ENCODE peak calls at places on chromosomes 12 and 14, in four cellular contexts. Q is dorsolateral prefrontal cortex, L is gastrocnemius medialis, T is HCT116. H is an unnamed sample.

GRCh38 chr14:59055439-59056045 is 132.9 kb upstream of the DAAM1 start:
- DNase-seq in T (peak; percentile 13), L (no peak), Q (no peak), H (no peak)

GRCh38 chr12:52004042-52004648 is 2.6 kb upstream of the TAMALIN start:
- DNase-seq in T (no peak), L (peak; percentile 39), Q (no peak), H (no peak)

GRCh38 chr12:57127101-57127709 is 1.1 kb upstream of the LRP1 start:
- DNase-seq in Q (no peak), L (peak; percentile 67), T (peak; percentile 68), H (peak; percentile 67)

GRCh38 chr12:64609543-64610091 is 678 bp upstream of the RASSF3 start:
- DNase-seq in Q (no peak), L (no peak), T (no peak), H (no peak)

GRCh38 chr12:132610051-132610759 is at the start of gene LRCOL1:
- DNase-seq in Q (no peak), T (no peak), L (no peak), H (no peak)

GRCh38 chr12:56143870-56144269 is 8.5 kb upstream of the MYL6B start:
- DNase-seq in T (no peak), L (no peak), Q (no peak), H (no peak)

GRCh38 chr12:1311145-1311544 is 283.2 kb downstream of the FBXL14 start:
- DNase-seq in L (no peak), Q (no peak), T (no peak), H (no peak)

GRCh38 chr12:109892748-109893147 is 7.3 kb upstream of the TCHP start:
- DNase-seq in Q (no peak), T (no peak), L (no peak), H (no peak)

GRCh38 chr12:56991319-56991906 is 14.9 kb downstream of the ZBTB39 start:
- DNase-seq in Q (no peak), L (peak; percentile 42), T (no peak), H (no peak)

GRCh38 chr14:74974364-74975058 is 19.1 kb upstream of the PGF start:
- DNase-seq in T (no peak), L (peak; percentile 54), Q (no peak), H (no peak)

GRCh38 chr12:120497524-120498150 is 1.7 kb downstream of the DYNLL1 start:
- DNase-seq in Q (no peak), T (no peak), L (no peak), H (no peak)

GRCh38 chr12:51901121-51901812 is 6.0 kb upstream of the ACVRL1 start:
- DNase-seq in T (no peak), L (no peak), Q (no peak), H (no peak)

GRCh38 chr12:121001841-121002483 is 14.3 kb downstream of the C12orf43 start:
- DNase-seq in L (no peak), Q (no peak), T (no peak), H (no peak)

GRCh38 chr12:8780389-8780788 is 42.0 kb upstream of the A2ML1 start:
- DNase-seq in L (no peak), T (peak; percentile 18), Q (no peak), H (no peak)
- TF ChIP-seq CTCF in L (no peak), T (peak; percentile 43), Q (peak; percentile 53), H (peak; percentile 32)

DNA sequence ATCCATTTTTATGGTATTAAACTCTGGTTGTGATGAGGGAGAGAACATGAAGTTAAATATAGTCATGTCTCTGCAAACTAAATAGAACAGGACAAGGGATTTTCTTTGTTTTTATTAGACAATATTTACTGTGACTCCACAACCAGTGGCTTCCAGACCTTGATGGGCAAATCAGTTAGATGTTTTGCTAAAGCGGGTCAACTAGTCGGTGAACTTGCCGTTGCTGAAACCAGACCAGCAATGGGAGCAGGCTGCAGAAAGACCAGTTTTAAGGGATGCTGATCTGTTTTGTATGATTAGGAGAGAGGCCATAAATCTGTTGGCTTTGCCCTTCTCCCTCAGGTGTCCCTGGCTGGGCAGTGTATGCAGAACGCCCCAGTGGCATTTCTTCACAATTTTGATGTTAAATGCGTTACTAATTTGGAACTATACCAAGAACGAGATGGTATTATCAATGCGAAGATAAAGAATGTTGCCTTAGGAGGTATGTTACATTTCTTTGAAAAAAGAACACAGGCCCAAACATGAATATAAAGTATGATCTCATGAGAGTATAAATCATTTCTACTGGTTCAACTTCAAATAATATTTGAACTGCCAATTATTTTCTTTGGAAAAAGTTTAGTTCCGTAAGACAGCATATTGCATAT is 19.4 kb downstream of the TCTN2 start:
- DNase-seq in T (no peak), Q (no peak), L (no peak), H (no peak)
- TF ChIP-seq CTCF in T (no peak), Q (no peak), L (no peak), H (no peak)

DNA sequence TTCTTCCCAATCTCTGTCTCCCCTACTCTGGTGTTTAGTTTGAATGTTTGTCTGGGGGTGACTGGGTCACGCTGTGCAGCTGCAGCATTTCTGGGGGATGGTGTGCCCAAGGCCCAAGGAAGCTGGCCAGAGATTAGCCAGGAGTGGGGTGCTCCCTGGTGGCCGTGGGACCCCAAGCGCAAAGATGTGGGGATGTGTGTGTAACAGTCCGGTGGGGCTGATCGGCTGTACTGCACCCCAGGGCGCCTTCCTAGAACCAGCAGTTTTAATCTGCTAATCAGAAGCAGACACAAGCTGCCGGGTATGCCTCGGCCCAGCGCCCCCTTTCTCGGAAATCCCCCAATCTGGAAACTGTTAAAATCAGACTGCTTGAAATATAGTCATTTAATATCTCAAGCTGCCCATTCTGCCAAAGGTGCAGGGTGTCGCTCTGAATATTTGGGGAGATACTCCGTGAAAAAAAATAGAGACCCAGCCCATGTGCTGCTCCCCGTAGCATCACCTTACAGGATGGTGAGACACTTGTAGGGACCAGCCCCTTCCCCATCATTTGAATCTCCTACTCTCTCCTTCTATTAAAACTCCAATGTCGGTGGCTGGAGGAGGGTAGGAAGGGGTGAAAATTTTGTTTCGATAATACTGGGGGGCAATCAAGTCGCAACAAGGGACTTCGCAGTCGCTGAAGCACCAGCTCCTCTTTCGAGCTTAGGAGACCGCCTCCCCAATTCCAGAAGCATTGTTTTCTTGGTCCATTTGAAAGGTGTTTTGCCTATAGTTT is 4.3 kb downstream of the HOXC9 start:
- DNase-seq in T (no peak), L (no peak), Q (no peak), H (no peak)
- TF ChIP-seq CTCF in T (peak; percentile 9), L (no peak), Q (no peak), H (no peak)

DNA sequence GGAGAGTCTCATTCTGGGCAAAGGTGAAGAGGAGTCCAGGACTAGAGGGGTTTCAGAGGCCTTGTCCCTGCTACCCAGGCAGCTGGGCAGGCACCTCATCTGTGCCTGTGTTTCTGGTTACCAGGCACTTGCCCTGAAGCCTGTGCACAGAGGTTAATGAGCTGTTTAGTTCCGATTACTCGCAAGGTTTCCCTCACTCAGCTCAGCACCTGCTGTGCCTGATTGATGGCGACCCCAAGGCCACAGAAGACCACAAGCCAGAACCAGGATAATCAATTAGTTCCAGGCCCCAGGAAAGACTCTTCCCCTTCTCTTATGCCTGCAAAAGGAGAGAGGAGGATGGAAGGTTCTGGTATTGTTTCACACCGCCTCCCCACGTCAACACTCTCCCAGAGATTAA is 88.8 kb upstream of the NOS1 start:
- DNase-seq in L (no peak), T (no peak), Q (no peak), H (no peak)
- TF ChIP-seq CTCF in L (no peak), T (no peak), Q (no peak), H (no peak)

GRCh38 chr14:22845821-22846625 is 9.6 kb downstream of the MMP14 start:
- DNase-seq in Q (no peak), T (no peak), L (no peak), H (no peak)
- TF ChIP-seq CTCF in Q (no peak), T (no peak), L (no peak), H (no peak)

DNA sequence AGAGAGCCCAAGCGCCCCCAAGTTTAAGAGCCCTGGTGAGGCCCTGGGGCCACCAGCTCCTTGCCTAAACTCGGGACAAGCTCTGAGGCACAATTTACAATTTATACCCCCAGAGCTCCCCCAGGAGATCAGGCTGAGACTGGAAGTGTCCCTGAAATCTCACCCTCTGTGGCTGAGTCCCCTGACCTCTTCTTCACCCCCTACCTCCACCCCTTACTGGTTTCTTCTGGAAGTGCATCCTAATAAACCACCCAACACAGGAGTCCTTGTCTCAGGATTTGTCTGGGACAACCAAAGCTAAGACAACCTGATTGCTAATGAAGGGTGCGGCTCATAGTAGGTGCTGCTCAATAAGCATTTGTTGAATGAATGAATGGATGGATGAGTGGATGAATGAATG is 206.4 kb downstream of the BCL11B start:
- DNase-seq in L (no peak), Q (no peak), T (no peak), H (no peak)
- TF ChIP-seq CTCF in L (no peak), Q (no peak), T (peak; percentile 10), H (no peak)

GRCh38 chr14:69684461-69685183 is 73.2 kb downstream of the SUSD6 start:
- DNase-seq in L (peak; percentile 23), Q (no peak), T (no peak), H (no peak)

GRCh38 chr14:69683971-69684370 is 72.6 kb downstream of the SUSD6 start:
- DNase-seq in T (no peak), L (no peak), Q (no peak), H (no peak)

GRCh38 chr14:69687963-69688649 is 76.7 kb downstream of the SUSD6 start:
- DNase-seq in Q (peak; percentile 73), L (no peak), T (no peak), H (no peak)

GRCh38 chr14:69685217-69685616 is 73.8 kb downstream of the SUSD6 start:
- DNase-seq in L (no peak), T (no peak), Q (no peak), H (no peak)

GRCh38 chr14:69685716-69686115 is 74.3 kb downstream of the SUSD6 start:
- DNase-seq in Q (peak; percentile 73), T (no peak), L (peak; percentile 67), H (peak; percentile 64)
- TF ChIP-seq CTCF in Q (no peak), T (no peak), L (no peak), H (no peak)